ENCODE peak calls at places on chromosomes 1 and 21, in eight cellular contexts. One of them, this sample, is unnamed. For H3K4me1, the result is how much of the 10 kb centered on the place peaks cover.

GRCh38 chr1:198155253-198155652 is 1.5 kb upstream of the NEK7 start:
- DNase-seq in A549: peak
- DNase-seq in kidney: no peak
- DNase-seq in CD8-positive, alpha-beta T cell: no peak
- DNase-seq in heart left ventricle: no peak
- DNase-seq in lower lobe of right lung: no peak
- DNase-seq in left ventricle myocardium inferior: no peak
- DNase-seq in neural progenitor cell: no peak
- DNase-seq in this sample: no peak

GRCh38 chr21:32015740-32016139 is 142.9 kb downstream of the HUNK start:
- DNase-seq in A549: no peak
- DNase-seq in kidney: no peak
- DNase-seq in CD8-positive, alpha-beta T cell: no peak
- DNase-seq in heart left ventricle: no peak
- DNase-seq in lower lobe of right lung: no peak
- DNase-seq in left ventricle myocardium inferior: no peak
- DNase-seq in neural progenitor cell: no peak
- DNase-seq in this sample: no peak

GRCh38 chr1:158998781-158999161 is 10.9 kb upstream of the IFI16 start:
- DNase-seq in A549: peak
- DNase-seq in kidney: peak
- DNase-seq in CD8-positive, alpha-beta T cell: peak
- DNase-seq in heart left ventricle: no peak
- DNase-seq in lower lobe of right lung: peak
- DNase-seq in left ventricle myocardium inferior: peak
- DNase-seq in neural progenitor cell: peak
- DNase-seq in this sample: peak

GRCh38 chr1:114651893-114652292 is 18.0 kb downstream of the DENND2C start:
- DNase-seq in A549: no peak
- DNase-seq in kidney: no peak
- DNase-seq in CD8-positive, alpha-beta T cell: no peak
- DNase-seq in heart left ventricle: no peak
- DNase-seq in lower lobe of right lung: no peak
- DNase-seq in left ventricle myocardium inferior: no peak
- DNase-seq in neural progenitor cell: no peak
- DNase-seq in this sample: no peak

GRCh38 chr1:21659099-21659923 is 9.8 kb downstream of the RAP1GAP start:
- DNase-seq in A549: peak
- DNase-seq in kidney: peak
- DNase-seq in CD8-positive, alpha-beta T cell: peak
- DNase-seq in heart left ventricle: peak
- DNase-seq in lower lobe of right lung: peak
- DNase-seq in left ventricle myocardium inferior: peak
- DNase-seq in neural progenitor cell: peak
- DNase-seq in this sample: peak

GRCh38 chr1:38589036-38589435 is 270.5 kb downstream of the RRAGC start:
- DNase-seq in A549: no peak
- DNase-seq in kidney: no peak
- DNase-seq in CD8-positive, alpha-beta T cell: no peak
- DNase-seq in heart left ventricle: no peak
- DNase-seq in lower lobe of right lung: no peak
- DNase-seq in left ventricle myocardium inferior: peak
- DNase-seq in neural progenitor cell: no peak
- DNase-seq in this sample: no peak

GRCh38 chr1:20115479-20115878 is 3.9 kb downstream of the PLA2G2D start:
- DNase-seq in A549: no peak
- DNase-seq in kidney: no peak
- DNase-seq in CD8-positive, alpha-beta T cell: no peak
- DNase-seq in heart left ventricle: no peak
- DNase-seq in lower lobe of right lung: no peak
- DNase-seq in left ventricle myocardium inferior: no peak
- DNase-seq in neural progenitor cell: no peak
- DNase-seq in this sample: peak

GRCh38 chr1:28580706-28581530 is 11.1 kb upstream of the RAB42 start:
- DNase-seq in A549: peak
- DNase-seq in kidney: no peak
- DNase-seq in CD8-positive, alpha-beta T cell: peak
- DNase-seq in heart left ventricle: peak
- DNase-seq in lower lobe of right lung: peak
- DNase-seq in left ventricle myocardium inferior: no peak
- DNase-seq in neural progenitor cell: peak
- DNase-seq in this sample: peak

DNA sequence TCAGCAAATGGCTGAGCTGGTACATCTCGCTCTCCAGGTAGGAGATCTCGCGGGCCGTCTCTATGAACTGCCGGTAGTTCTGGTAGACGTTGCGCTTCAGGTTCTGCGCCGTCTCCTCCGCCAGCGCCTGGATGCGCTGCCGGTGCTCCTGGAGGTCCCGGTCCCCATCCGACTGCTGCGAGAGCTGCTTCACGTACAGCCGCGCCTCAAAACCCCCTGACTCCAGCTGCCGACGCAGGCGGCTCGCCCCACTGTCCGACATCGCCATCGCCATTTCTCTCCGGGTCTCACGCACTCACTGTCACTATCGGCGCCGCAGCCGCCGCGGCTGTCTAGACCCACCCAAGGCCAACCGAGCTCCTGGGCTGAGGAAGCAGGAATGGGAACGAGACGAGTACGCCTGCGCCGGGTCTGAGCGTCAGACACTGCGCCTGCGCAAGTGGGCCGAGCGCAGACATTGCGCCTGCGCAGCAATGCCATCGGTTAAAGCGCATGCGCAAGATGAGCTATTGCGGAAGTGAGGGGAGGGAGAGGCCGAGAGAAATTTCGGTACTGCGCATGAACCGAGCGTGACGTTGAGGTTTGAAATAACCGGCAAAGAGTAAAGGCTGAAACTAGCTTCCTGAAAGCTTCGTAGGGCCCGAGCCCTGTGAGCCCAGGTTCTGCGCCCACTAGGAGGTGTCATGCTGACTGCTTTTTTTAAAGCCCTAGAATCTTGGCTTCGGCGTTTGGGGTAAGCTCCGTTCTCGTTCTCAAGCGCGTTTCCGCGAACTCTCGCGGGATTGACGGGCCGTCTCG is at the start of gene EXOC8:
- DNase-seq in A549: peak
- DNase-seq in kidney: peak
- DNase-seq in CD8-positive, alpha-beta T cell: peak
- DNase-seq in heart left ventricle: peak
- DNase-seq in lower lobe of right lung: peak
- DNase-seq in left ventricle myocardium inferior: peak
- DNase-seq in neural progenitor cell: peak
- DNase-seq in this sample: peak
- TF ChIP-seq CTCF in A549: no peak
- TF ChIP-seq CTCF in kidney: no peak
- TF ChIP-seq CTCF in CD8-positive, alpha-beta T cell: no peak
- TF ChIP-seq CTCF in heart left ventricle: no peak
- TF ChIP-seq CTCF in lower lobe of right lung: no peak
- TF ChIP-seq CTCF in left ventricle myocardium inferior: peak
- TF ChIP-seq CTCF in neural progenitor cell: peak
- TF ChIP-seq CTCF in this sample: no peak

DNA sequence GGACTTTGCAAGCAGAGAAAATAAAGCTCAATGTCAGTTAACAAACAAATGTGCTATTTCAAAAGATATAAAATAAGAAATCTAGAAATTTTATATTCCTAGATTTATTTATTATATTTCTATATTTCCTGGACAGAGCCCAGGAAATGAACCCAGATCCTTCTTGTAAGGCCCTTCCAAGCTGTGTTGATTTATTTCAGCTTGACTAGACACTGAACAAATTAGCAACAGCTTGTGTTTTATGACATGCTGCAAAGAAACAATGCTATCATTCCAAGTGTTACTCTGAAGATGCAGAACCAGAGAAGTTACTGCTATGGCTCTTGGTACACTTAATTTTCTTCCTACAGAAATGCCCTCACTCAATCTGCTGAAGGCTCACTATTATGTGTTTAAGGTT is 6.2 kb downstream of the TGFBR3 start:
- DNase-seq in A549: no peak
- DNase-seq in kidney: no peak
- DNase-seq in CD8-positive, alpha-beta T cell: no peak
- DNase-seq in heart left ventricle: no peak
- DNase-seq in lower lobe of right lung: no peak
- DNase-seq in left ventricle myocardium inferior: no peak
- DNase-seq in neural progenitor cell: no peak
- DNase-seq in this sample: no peak
- H3K4me1 ChIP-seq in A549: under half
- H3K4me1 ChIP-seq in kidney: under half
- H3K4me1 ChIP-seq in CD8-positive, alpha-beta T cell: under half
- H3K4me1 ChIP-seq in heart left ventricle: under half
- H3K4me1 ChIP-seq in lower lobe of right lung: under half
- H3K4me1 ChIP-seq in left ventricle myocardium inferior: half or more
- H3K4me1 ChIP-seq in neural progenitor cell: under half
- H3K4me1 ChIP-seq in this sample: under half

GRCh38 chr1:43542515-43543458 is 12.1 kb downstream of the PTPRF start:
- DNase-seq in A549: no peak
- DNase-seq in kidney: peak
- DNase-seq in CD8-positive, alpha-beta T cell: no peak
- DNase-seq in heart left ventricle: no peak
- DNase-seq in lower lobe of right lung: no peak
- DNase-seq in left ventricle myocardium inferior: no peak
- DNase-seq in neural progenitor cell: no peak
- DNase-seq in this sample: no peak
- H3K27ac ChIP-seq in A549: no peak
- H3K27ac ChIP-seq in kidney: peak
- H3K27ac ChIP-seq in CD8-positive, alpha-beta T cell: no peak
- H3K27ac ChIP-seq in heart left ventricle: peak
- H3K27ac ChIP-seq in lower lobe of right lung: no peak
- H3K27ac ChIP-seq in left ventricle myocardium inferior: peak
- H3K27ac ChIP-seq in neural progenitor cell: no peak
- H3K27ac ChIP-seq in this sample: peak

GRCh38 chr1:184141481-184141880 is 90.0 kb downstream of the TSEN15 start:
- DNase-seq in A549: no peak
- DNase-seq in kidney: no peak
- DNase-seq in CD8-positive, alpha-beta T cell: no peak
- DNase-seq in heart left ventricle: no peak
- DNase-seq in lower lobe of right lung: no peak
- DNase-seq in left ventricle myocardium inferior: no peak
- DNase-seq in neural progenitor cell: no peak
- DNase-seq in this sample: no peak
- TF ChIP-seq CTCF in A549: no peak
- TF ChIP-seq CTCF in kidney: no peak
- TF ChIP-seq CTCF in CD8-positive, alpha-beta T cell: no peak
- TF ChIP-seq CTCF in heart left ventricle: no peak
- TF ChIP-seq CTCF in lower lobe of right lung: no peak
- TF ChIP-seq CTCF in left ventricle myocardium inferior: no peak
- TF ChIP-seq CTCF in neural progenitor cell: no peak
- TF ChIP-seq CTCF in this sample: no peak

GRCh38 chr1:179883040-179883501 is 986 bp downstream of the TOR1AIP1 start:
- DNase-seq in A549: no peak
- DNase-seq in kidney: no peak
- DNase-seq in CD8-positive, alpha-beta T cell: no peak
- DNase-seq in heart left ventricle: no peak
- DNase-seq in lower lobe of right lung: no peak
- DNase-seq in left ventricle myocardium inferior: no peak
- DNase-seq in neural progenitor cell: no peak
- DNase-seq in this sample: no peak

GRCh38 chr1:179881642-179882252 is 338 bp upstream of the TOR1AIP1 start:
- DNase-seq in A549: peak
- DNase-seq in kidney: no peak
- DNase-seq in CD8-positive, alpha-beta T cell: no peak
- DNase-seq in heart left ventricle: peak
- DNase-seq in lower lobe of right lung: no peak
- DNase-seq in left ventricle myocardium inferior: no peak
- DNase-seq in neural progenitor cell: no peak
- DNase-seq in this sample: no peak

GRCh38 chr1:179879797-179880196 is 2.2 kb upstream of the TOR1AIP2 start:
- DNase-seq in A549: no peak
- DNase-seq in kidney: no peak
- DNase-seq in CD8-positive, alpha-beta T cell: no peak
- DNase-seq in heart left ventricle: no peak
- DNase-seq in lower lobe of right lung: no peak
- DNase-seq in left ventricle myocardium inferior: no peak
- DNase-seq in neural progenitor cell: no peak
- DNase-seq in this sample: no peak

GRCh38 chr1:179882253-179883039 is at the start of gene TOR1AIP1:
- DNase-seq in A549: peak
- DNase-seq in kidney: peak
- DNase-seq in CD8-positive, alpha-beta T cell: peak
- DNase-seq in heart left ventricle: peak
- DNase-seq in lower lobe of right lung: peak
- DNase-seq in left ventricle myocardium inferior: peak
- DNase-seq in neural progenitor cell: peak
- DNase-seq in this sample: peak

GRCh38 chr1:179883739-179884138 is 1.7 kb downstream of the TOR1AIP1 start:
- DNase-seq in A549: no peak
- DNase-seq in kidney: no peak
- DNase-seq in CD8-positive, alpha-beta T cell: peak
- DNase-seq in heart left ventricle: no peak
- DNase-seq in lower lobe of right lung: no peak
- DNase-seq in left ventricle myocardium inferior: no peak
- DNase-seq in neural progenitor cell: peak
- DNase-seq in this sample: no peak
- H3K4me1 ChIP-seq in A549: under half
- H3K4me1 ChIP-seq in kidney: under half
- H3K4me1 ChIP-seq in CD8-positive, alpha-beta T cell: under half
- H3K4me1 ChIP-seq in heart left ventricle: under half
- H3K4me1 ChIP-seq in lower lobe of right lung: half or more
- H3K4me1 ChIP-seq in left ventricle myocardium inferior: half or more
- H3K4me1 ChIP-seq in neural progenitor cell: under half
- H3K4me1 ChIP-seq in this sample: half or more

GRCh38 chr1:239879321-239880170 is 212.1 kb upstream of the FMN2 start:
- DNase-seq in A549: no peak
- DNase-seq in kidney: no peak
- DNase-seq in CD8-positive, alpha-beta T cell: no peak
- DNase-seq in heart left ventricle: no peak
- DNase-seq in lower lobe of right lung: no peak
- DNase-seq in left ventricle myocardium inferior: no peak
- DNase-seq in neural progenitor cell: no peak
- DNase-seq in this sample: no peak
- H3K27ac ChIP-seq in A549: no peak
- H3K27ac ChIP-seq in kidney: no peak
- H3K27ac ChIP-seq in CD8-positive, alpha-beta T cell: no peak
- H3K27ac ChIP-seq in heart left ventricle: no peak
- H3K27ac ChIP-seq in lower lobe of right lung: no peak
- H3K27ac ChIP-seq in left ventricle myocardium inferior: no peak
- H3K27ac ChIP-seq in neural progenitor cell: no peak
- H3K27ac ChIP-seq in this sample: no peak

GRCh38 chr1:44783697-44784093 is 4.3 kb downstream of the BEST4 start:
- DNase-seq in A549: no peak
- DNase-seq in kidney: no peak
- DNase-seq in CD8-positive, alpha-beta T cell: no peak
- DNase-seq in heart left ventricle: no peak
- DNase-seq in lower lobe of right lung: no peak
- DNase-seq in left ventricle myocardium inferior: no peak
- DNase-seq in neural progenitor cell: no peak
- DNase-seq in this sample: no peak
- TF ChIP-seq CTCF in A549: no peak
- TF ChIP-seq CTCF in kidney: no peak
- TF ChIP-seq CTCF in CD8-positive, alpha-beta T cell: no peak
- TF ChIP-seq CTCF in heart left ventricle: no peak
- TF ChIP-seq CTCF in lower lobe of right lung: no peak
- TF ChIP-seq CTCF in left ventricle myocardium inferior: no peak
- TF ChIP-seq CTCF in neural progenitor cell: no peak
- TF ChIP-seq CTCF in this sample: no peak

DNA sequence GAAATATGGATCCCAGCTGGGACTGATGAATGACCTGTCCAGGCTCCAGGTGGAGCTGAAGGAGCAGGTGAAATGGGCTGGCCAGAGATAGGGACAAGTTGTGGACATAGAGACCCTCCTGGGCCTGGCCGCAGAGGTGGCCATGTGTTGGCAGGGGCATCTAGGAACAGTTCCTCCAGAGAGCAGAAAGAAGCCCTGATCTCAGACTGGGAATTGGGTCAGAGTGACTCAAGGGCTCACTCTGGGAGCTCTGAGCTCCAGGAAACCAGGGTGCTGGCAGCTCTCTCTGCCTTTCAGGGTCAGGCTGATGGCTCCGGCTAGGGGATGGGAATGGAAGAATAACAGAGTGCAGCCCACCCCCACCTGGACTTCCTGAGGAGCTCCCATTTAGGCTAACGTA is 3.0 kb downstream of the NT5C1A start:
- DNase-seq in A549: no peak
- DNase-seq in kidney: no peak
- DNase-seq in CD8-positive, alpha-beta T cell: no peak
- DNase-seq in heart left ventricle: no peak
- DNase-seq in lower lobe of right lung: no peak
- DNase-seq in left ventricle myocardium inferior: no peak
- DNase-seq in neural progenitor cell: no peak
- DNase-seq in this sample: no peak
- H3K4me1 ChIP-seq in A549: under half
- H3K4me1 ChIP-seq in kidney: under half
- H3K4me1 ChIP-seq in CD8-positive, alpha-beta T cell: under half
- H3K4me1 ChIP-seq in heart left ventricle: under half
- H3K4me1 ChIP-seq in lower lobe of right lung: under half
- H3K4me1 ChIP-seq in left ventricle myocardium inferior: half or more
- H3K4me1 ChIP-seq in neural progenitor cell: under half
- H3K4me1 ChIP-seq in this sample: under half

This sample was measured in upper lobe of right lung.